ENCODE peak calls at places on chromosomes 4 and X, in nine cellular contexts. One of them, this sample, is unnamed. For H3K4me1, the result is how much of the 10 kb centered on the place peaks cover.

GRCh38 chr4:93813092-93813491 is 15.5 kb upstream of the ATOH1 start:
- DNase-seq in CD8-positive, alpha-beta T cell: no peak
- DNase-seq in mammary epithelial cell: no peak
- DNase-seq in GM23338: no peak
- DNase-seq in esophagus muscularis mucosa: no peak
- DNase-seq in heart right ventricle: no peak
- DNase-seq in hepatocyte: no peak
- DNase-seq in tibial artery: no peak
- DNase-seq in IMR-90: no peak
- DNase-seq in this sample: no peak

GRCh38 chr4:138439143-138439581 is 197.0 kb upstream of the SLC7A11 start:
- DNase-seq in CD8-positive, alpha-beta T cell: no peak
- DNase-seq in mammary epithelial cell: no peak
- DNase-seq in GM23338: no peak
- DNase-seq in esophagus muscularis mucosa: no peak
- DNase-seq in heart right ventricle: no peak
- DNase-seq in hepatocyte: no peak
- DNase-seq in tibial artery: no peak
- DNase-seq in IMR-90: peak
- DNase-seq in this sample: no peak

GRCh38 chr4:3823496-3824341 is 57.5 kb downstream of the ADRA2C start:
- DNase-seq in CD8-positive, alpha-beta T cell: no peak
- DNase-seq in mammary epithelial cell: peak
- DNase-seq in GM23338: no peak
- DNase-seq in esophagus muscularis mucosa: no peak
- DNase-seq in heart right ventricle: no peak
- DNase-seq in hepatocyte: no peak
- DNase-seq in tibial artery: no peak
- DNase-seq in IMR-90: no peak
- DNase-seq in this sample: peak

GRCh38 chr4:3769642-3770184 is 3.5 kb downstream of the ADRA2C start:
- DNase-seq in CD8-positive, alpha-beta T cell: no peak
- DNase-seq in mammary epithelial cell: no peak
- DNase-seq in GM23338: no peak
- DNase-seq in esophagus muscularis mucosa: no peak
- DNase-seq in heart right ventricle: no peak
- DNase-seq in hepatocyte: no peak
- DNase-seq in tibial artery: no peak
- DNase-seq in IMR-90: no peak
- DNase-seq in this sample: no peak

GRCh38 chrX:154384284-154384892 is 5.3 kb downstream of the EMD start:
- DNase-seq in CD8-positive, alpha-beta T cell: no peak
- DNase-seq in mammary epithelial cell: no peak
- DNase-seq in GM23338: no peak
- DNase-seq in esophagus muscularis mucosa: no peak
- DNase-seq in heart right ventricle: peak
- DNase-seq in hepatocyte: no peak
- DNase-seq in tibial artery: no peak
- DNase-seq in IMR-90: no peak
- DNase-seq in this sample: no peak

GRCh38 chr4:26088433-26088928 is 174.5 kb downstream of the SMIM20 start:
- DNase-seq in CD8-positive, alpha-beta T cell: no peak
- DNase-seq in mammary epithelial cell: peak
- DNase-seq in GM23338: no peak
- DNase-seq in esophagus muscularis mucosa: no peak
- DNase-seq in heart right ventricle: no peak
- DNase-seq in hepatocyte: no peak
- DNase-seq in tibial artery: peak
- DNase-seq in IMR-90: peak
- DNase-seq in this sample: no peak

GRCh38 chr4:170089274-170089742 is 448 bp downstream of the AADAT start:
- DNase-seq in CD8-positive, alpha-beta T cell: no peak
- DNase-seq in mammary epithelial cell: peak
- DNase-seq in GM23338: peak
- DNase-seq in esophagus muscularis mucosa: no peak
- DNase-seq in heart right ventricle: no peak
- DNase-seq in hepatocyte: peak
- DNase-seq in tibial artery: no peak
- DNase-seq in IMR-90: peak
- DNase-seq in this sample: peak

GRCh38 chrX:23752740-23753435 is 9.8 kb upstream of the ACOT9 start:
- DNase-seq in CD8-positive, alpha-beta T cell: no peak
- DNase-seq in mammary epithelial cell: no peak
- DNase-seq in GM23338: no peak
- DNase-seq in esophagus muscularis mucosa: no peak
- DNase-seq in heart right ventricle: no peak
- DNase-seq in hepatocyte: no peak
- DNase-seq in tibial artery: no peak
- DNase-seq in IMR-90: peak
- DNase-seq in this sample: no peak

GRCh38 chrX:39941332-39941920 is 156.3 kb downstream of the BCOR start:
- DNase-seq in CD8-positive, alpha-beta T cell: no peak
- DNase-seq in mammary epithelial cell: no peak
- DNase-seq in GM23338: no peak
- DNase-seq in esophagus muscularis mucosa: no peak
- DNase-seq in heart right ventricle: no peak
- DNase-seq in hepatocyte: no peak
- DNase-seq in tibial artery: no peak
- DNase-seq in IMR-90: no peak
- DNase-seq in this sample: no peak

GRCh38 chrX:16119353-16120220 is 3.8 kb upstream of the GRPR start:
- DNase-seq in CD8-positive, alpha-beta T cell: no peak
- DNase-seq in mammary epithelial cell: no peak
- DNase-seq in GM23338: no peak
- DNase-seq in esophagus muscularis mucosa: no peak
- DNase-seq in heart right ventricle: no peak
- DNase-seq in hepatocyte: no peak
- DNase-seq in tibial artery: no peak
- DNase-seq in IMR-90: no peak
- DNase-seq in this sample: no peak

GRCh38 chrX:151780621-151781020 is 46.1 kb downstream of the CNGA2 start:
- DNase-seq in CD8-positive, alpha-beta T cell: no peak
- DNase-seq in mammary epithelial cell: no peak
- DNase-seq in GM23338: no peak
- DNase-seq in esophagus muscularis mucosa: no peak
- DNase-seq in heart right ventricle: no peak
- DNase-seq in hepatocyte: no peak
- DNase-seq in tibial artery: no peak
- DNase-seq in IMR-90: no peak
- DNase-seq in this sample: no peak

GRCh38 chr4:141132689-141133145 is 552 bp downstream of the RNF150 start:
- DNase-seq in CD8-positive, alpha-beta T cell: no peak
- DNase-seq in mammary epithelial cell: no peak
- DNase-seq in GM23338: peak
- DNase-seq in esophagus muscularis mucosa: no peak
- DNase-seq in heart right ventricle: peak
- DNase-seq in hepatocyte: peak
- DNase-seq in tibial artery: no peak
- DNase-seq in IMR-90: peak
- DNase-seq in this sample: no peak

GRCh38 chr4:170030121-170030520 is 3.9 kb upstream of the MFAP3L start:
- DNase-seq in CD8-positive, alpha-beta T cell: no peak
- DNase-seq in mammary epithelial cell: peak
- DNase-seq in GM23338: no peak
- DNase-seq in esophagus muscularis mucosa: no peak
- DNase-seq in heart right ventricle: no peak
- DNase-seq in hepatocyte: no peak
- DNase-seq in tibial artery: no peak
- DNase-seq in IMR-90: no peak
- DNase-seq in this sample: no peak

GRCh38 chr4:174681723-174682300 is 147.2 kb downstream of the GLRA3 start:
- DNase-seq in CD8-positive, alpha-beta T cell: no peak
- DNase-seq in mammary epithelial cell: peak
- DNase-seq in GM23338: no peak
- DNase-seq in esophagus muscularis mucosa: no peak
- DNase-seq in heart right ventricle: no peak
- DNase-seq in hepatocyte: peak
- DNase-seq in tibial artery: no peak
- DNase-seq in IMR-90: peak
- DNase-seq in this sample: no peak

GRCh38 chr4:158033416-158033863 is 139.4 kb downstream of the GASK1B start:
- DNase-seq in CD8-positive, alpha-beta T cell: no peak
- DNase-seq in mammary epithelial cell: peak
- DNase-seq in GM23338: no peak
- DNase-seq in esophagus muscularis mucosa: no peak
- DNase-seq in heart right ventricle: no peak
- DNase-seq in hepatocyte: peak
- DNase-seq in tibial artery: no peak
- DNase-seq in IMR-90: peak
- DNase-seq in this sample: peak

GRCh38 chr4:47032405-47033106 is 1.2 kb downstream of the GABRB1 start:
- DNase-seq in CD8-positive, alpha-beta T cell: no peak
- DNase-seq in mammary epithelial cell: peak
- DNase-seq in GM23338: peak
- DNase-seq in esophagus muscularis mucosa: no peak
- DNase-seq in heart right ventricle: peak
- DNase-seq in hepatocyte: peak
- DNase-seq in tibial artery: peak
- DNase-seq in IMR-90: peak
- DNase-seq in this sample: peak

GRCh38 chr4:103885152-103885551 is 165.4 kb upstream of the TACR3 start:
- DNase-seq in CD8-positive, alpha-beta T cell: no peak
- DNase-seq in mammary epithelial cell: no peak
- DNase-seq in GM23338: no peak
- DNase-seq in esophagus muscularis mucosa: no peak
- DNase-seq in heart right ventricle: no peak
- DNase-seq in hepatocyte: no peak
- DNase-seq in tibial artery: no peak
- DNase-seq in IMR-90: no peak
- DNase-seq in this sample: no peak

GRCh38 chrX:47193475-47194241 is at the start of gene UBA1:
- DNase-seq in CD8-positive, alpha-beta T cell: peak
- DNase-seq in mammary epithelial cell: peak
- DNase-seq in GM23338: peak
- DNase-seq in esophagus muscularis mucosa: peak
- DNase-seq in heart right ventricle: peak
- DNase-seq in hepatocyte: peak
- DNase-seq in tibial artery: peak
- DNase-seq in IMR-90: peak
- DNase-seq in this sample: peak

GRCh38 chr4:110492522-110492921 is 16.6 kb downstream of the ENPEP start:
- DNase-seq in CD8-positive, alpha-beta T cell: no peak
- DNase-seq in mammary epithelial cell: no peak
- DNase-seq in GM23338: no peak
- DNase-seq in esophagus muscularis mucosa: no peak
- DNase-seq in heart right ventricle: no peak
- DNase-seq in hepatocyte: no peak
- DNase-seq in tibial artery: no peak
- DNase-seq in IMR-90: no peak
- DNase-seq in this sample: no peak

GRCh38 chr4:48645225-48645794 is 134.8 kb downstream of the FRYL start:
- DNase-seq in CD8-positive, alpha-beta T cell: no peak
- DNase-seq in mammary epithelial cell: no peak
- DNase-seq in GM23338: no peak
- DNase-seq in esophagus muscularis mucosa: no peak
- DNase-seq in heart right ventricle: no peak
- DNase-seq in hepatocyte: no peak
- DNase-seq in tibial artery: no peak
- DNase-seq in IMR-90: no peak
- DNase-seq in this sample: no peak

DNA sequence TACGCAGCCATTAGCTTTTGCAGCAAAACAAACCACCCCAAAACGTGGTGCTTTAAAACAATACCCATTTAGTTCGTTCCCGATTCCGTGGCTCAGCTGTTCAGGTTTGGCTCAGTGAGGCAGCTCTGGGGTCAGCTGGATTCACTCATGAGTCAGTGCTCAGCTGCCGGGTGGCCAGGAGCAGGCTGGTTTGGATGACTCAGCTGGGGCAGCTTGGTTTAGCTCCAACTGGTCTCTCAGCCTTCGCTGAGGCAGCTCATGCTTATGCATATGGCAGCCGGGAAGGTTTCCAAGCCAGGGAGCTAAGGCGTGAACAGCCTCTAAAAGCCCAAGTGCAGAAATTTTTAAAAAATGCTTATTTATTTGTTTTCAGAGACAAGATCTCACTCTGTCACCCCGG is 13.3 kb upstream of the CD99 start:
- DNase-seq in CD8-positive, alpha-beta T cell: no peak
- DNase-seq in mammary epithelial cell: peak
- DNase-seq in GM23338: no peak
- DNase-seq in esophagus muscularis mucosa: no peak
- DNase-seq in heart right ventricle: peak
- DNase-seq in hepatocyte: peak
- DNase-seq in tibial artery: peak
- DNase-seq in IMR-90: peak
- DNase-seq in this sample: peak
- H3K27ac ChIP-seq in CD8-positive, alpha-beta T cell: no peak
- H3K27ac ChIP-seq in mammary epithelial cell: no peak
- H3K27ac ChIP-seq in GM23338: no peak
- H3K27ac ChIP-seq in esophagus muscularis mucosa: no peak
- H3K27ac ChIP-seq in heart right ventricle: no peak
- H3K27ac ChIP-seq in hepatocyte: peak
- H3K27ac ChIP-seq in tibial artery: no peak
- H3K27ac ChIP-seq in IMR-90: peak
- H3K27ac ChIP-seq in this sample: no peak

GRCh38 chrX:140776320-140776719 is 66.8 kb downstream of the LINC00632 start:
- DNase-seq in CD8-positive, alpha-beta T cell: no peak
- DNase-seq in mammary epithelial cell: no peak
- DNase-seq in GM23338: no peak
- DNase-seq in esophagus muscularis mucosa: no peak
- DNase-seq in heart right ventricle: no peak
- DNase-seq in hepatocyte: no peak
- DNase-seq in tibial artery: no peak
- DNase-seq in IMR-90: no peak
- DNase-seq in this sample: no peak
- H3K4me1 ChIP-seq in CD8-positive, alpha-beta T cell: under half
- H3K4me1 ChIP-seq in mammary epithelial cell: under half
- H3K4me1 ChIP-seq in GM23338: under half
- H3K4me1 ChIP-seq in esophagus muscularis mucosa: under half
- H3K4me1 ChIP-seq in heart right ventricle: under half
- H3K4me1 ChIP-seq in hepatocyte: under half
- H3K4me1 ChIP-seq in tibial artery: under half
- H3K4me1 ChIP-seq in IMR-90: under half
- H3K4me1 ChIP-seq in this sample: under half

DNA sequence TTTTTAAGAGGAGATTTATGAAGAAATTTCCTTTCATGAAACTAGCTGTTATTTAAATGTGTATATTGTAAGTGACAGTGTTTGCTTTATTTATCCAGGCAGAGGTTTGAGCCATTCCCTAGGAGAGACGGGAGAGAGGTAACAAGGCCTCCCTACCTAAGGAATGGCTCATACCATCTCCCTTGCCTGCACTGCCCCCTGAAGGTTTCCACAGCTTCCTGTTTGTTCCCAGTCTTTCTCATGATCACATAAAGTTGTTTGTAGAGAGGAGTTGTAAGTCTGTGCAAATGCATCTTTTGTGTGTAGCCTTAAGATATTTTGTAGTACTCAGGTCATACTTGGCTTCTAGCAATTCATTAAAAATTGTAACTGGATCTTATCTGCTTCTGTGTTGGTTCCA is 1504.5 kb upstream of the PCDH10 start:
- DNase-seq in CD8-positive, alpha-beta T cell: no peak
- DNase-seq in mammary epithelial cell: peak
- DNase-seq in GM23338: peak
- DNase-seq in esophagus muscularis mucosa: no peak
- DNase-seq in heart right ventricle: no peak
- DNase-seq in hepatocyte: peak
- DNase-seq in tibial artery: no peak
- DNase-seq in IMR-90: peak
- DNase-seq in this sample: no peak
- TF ChIP-seq CTCF in CD8-positive, alpha-beta T cell: no peak
- TF ChIP-seq CTCF in mammary epithelial cell: peak
- TF ChIP-seq CTCF in GM23338: peak
- TF ChIP-seq CTCF in esophagus muscularis mucosa: peak
- TF ChIP-seq CTCF in heart right ventricle: no peak
- TF ChIP-seq CTCF in hepatocyte: peak
- TF ChIP-seq CTCF in tibial artery: no peak
- TF ChIP-seq CTCF in IMR-90: peak
- TF ChIP-seq CTCF in this sample: no peak

GRCh38 chr4:8033776-8034528 is 94.3 kb upstream of the AFAP1 start:
- DNase-seq in CD8-positive, alpha-beta T cell: no peak
- DNase-seq in mammary epithelial cell: no peak
- DNase-seq in GM23338: no peak
- DNase-seq in esophagus muscularis mucosa: no peak
- DNase-seq in heart right ventricle: no peak
- DNase-seq in hepatocyte: no peak
- DNase-seq in tibial artery: no peak
- DNase-seq in IMR-90: no peak
- DNase-seq in this sample: peak
- H3K27ac ChIP-seq in CD8-positive, alpha-beta T cell: no peak
- H3K27ac ChIP-seq in mammary epithelial cell: no peak
- H3K27ac ChIP-seq in GM23338: no peak
- H3K27ac ChIP-seq in esophagus muscularis mucosa: no peak
- H3K27ac ChIP-seq in heart right ventricle: no peak
- H3K27ac ChIP-seq in hepatocyte: no peak
- H3K27ac ChIP-seq in tibial artery: no peak
- H3K27ac ChIP-seq in IMR-90: no peak
- H3K27ac ChIP-seq in this sample: no peak